ENCODE peak calls at places on chromosomes 1 and 21, in seven cellular contexts. Q is coronary artery, Z is fibroblast of gingiva, Y is non-pigmented ciliary epithelial cell, U is C1 segment of cervical spinal cord, D is amygdala, B is mesenchymal stem cell. V is an unnamed sample.

GRCh38 chr1:161020573-161021167 is at the start of gene F11R:
- DNase-seq in B (peak), D (no peak), U (no peak), Y (no peak), Q (no peak), Z (no peak), V (peak)

GRCh38 chr21:44850208-44850800 is 23.2 kb downstream of the PTTG1IP start:
- DNase-seq in Q (no peak), D (no peak), U (no peak), B (no peak), Y (no peak), Z (no peak), V (no peak)

GRCh38 chr21:33541756-33542639 is at the start of gene GART:
- DNase-seq in U (peak), Y (no peak), D (peak), Q (peak), Z (peak), B (peak), V (peak)

GRCh38 chr1:144551543-144552424 is 40.9 kb upstream of the PPIAL4F start:
- DNase-seq in Z (peak), Q (peak), U (peak), B (peak), Y (peak), D (peak), V (peak)

GRCh38 chr1:155078496-155079209 is at the start of gene EFNA3:
- DNase-seq in Y (no peak), Q (no peak), U (peak), D (peak), Z (peak), B (peak), V (peak)

GRCh38 chr21:32240708-32241433 is 38.0 kb downstream of the MIS18A start:
- DNase-seq in Q (no peak), B (no peak), D (no peak), Y (no peak), Z (peak), U (no peak), V (no peak)

GRCh38 chr1:240293706-240294105 is 202.0 kb downstream of the FMN2 start:
- DNase-seq in D (no peak), Q (no peak), U (no peak), Z (no peak), B (no peak), Y (no peak), V (no peak)

GRCh38 chr1:173333581-173333980 is 126.5 kb upstream of the TNFSF4 start:
- DNase-seq in Z (no peak), Q (no peak), U (no peak), B (peak), Y (peak), D (no peak), V (no peak)

GRCh38 chr1:8463144-8463927 is 145.4 kb downstream of the SLC45A1 start:
- DNase-seq in D (no peak), Q (no peak), Y (peak), Z (peak), B (peak), U (peak), V (no peak)

GRCh38 chr1:53373246-53373645 is 45.4 kb upstream of the LRP8 start:
- DNase-seq in D (no peak), Z (no peak), Y (no peak), B (no peak), U (no peak), Q (no peak), V (peak)

GRCh38 chr1:66576645-66577044 is 42.7 kb downstream of the SGIP1 start:
- DNase-seq in D (no peak), Q (no peak), B (peak), Y (no peak), U (no peak), Z (no peak), V (no peak)

GRCh38 chr1:63730211-63730610 is 43.6 kb upstream of the ROR1 start:
- DNase-seq in D (no peak), Y (no peak), Q (no peak), U (no peak), B (peak), Z (no peak), V (no peak)

GRCh38 chr1:155729031-155729898 is 40.4 kb downstream of the DAP3 start:
- DNase-seq in Q (no peak), B (peak), U (peak), D (peak), Z (peak), Y (peak), V (peak)

GRCh38 chr1:30765610-30766434 is 8.2 kb upstream of the LAPTM5 start:
- DNase-seq in Z (no peak), Y (no peak), B (no peak), D (no peak), Q (no peak), U (no peak), V (no peak)

GRCh38 chr1:225817611-225818061 is 7.7 kb downstream of the EPHX1 start:
- DNase-seq in Q (peak), Z (peak), U (peak), Y (peak), D (peak), B (peak), V (no peak)

GRCh38 chr1:64197076-64197475 is 6.3 kb upstream of the UBE2U start:
- DNase-seq in Y (no peak), Q (no peak), U (no peak), D (no peak), B (no peak), Z (no peak), V (no peak)

GRCh38 chr1:246837418-246838117 is 94.2 kb downstream of the AHCTF1 start:
- DNase-seq in Z (no peak), D (no peak), U (no peak), B (no peak), Q (no peak), Y (no peak), V (no peak)

GRCh38 chr1:154325583-154326545 is 539 bp downstream of the ATP8B2 start:
- DNase-seq in B (peak), Q (peak), Y (peak), D (peak), Z (peak), U (peak), V (peak)

GRCh38 chr1:205719762-205720161 is 30.2 kb downstream of the NUCKS1 start:
- DNase-seq in Z (no peak), B (no peak), Q (no peak), D (no peak), U (no peak), Y (no peak), V (no peak)

GRCh38 chr1:143698016-143698415 is 273.8 kb downstream of the FAM72C start:
- DNase-seq in B (no peak), Q (no peak), D (no peak), Y (no peak), Z (no peak), U (no peak), V (no peak)

GRCh38 chr1:1402081-1402900 is 3.2 kb upstream of the CCNL2 start:
- DNase-seq in Q (no peak), D (no peak), U (no peak), Y (no peak), B (peak), Z (peak), V (peak)

GRCh38 chr1:226318471-226318870 is 9.5 kb upstream of the LIN9 start:
- DNase-seq in Y (no peak), D (no peak), B (no peak), Q (no peak), U (no peak), Z (no peak), V (no peak)

GRCh38 chr1:171653796-171654704 is 1.6 kb upstream of the MYOC start:
- DNase-seq in U (no peak), B (peak), Y (peak), Q (no peak), Z (peak), D (no peak), V (no peak)

GRCh38 chr21:45850181-45850580 is 131.4 kb upstream of the COL6A1 start:
- DNase-seq in U (no peak), Q (no peak), Z (no peak), B (no peak), Y (no peak), D (no peak), V (no peak)

GRCh38 chr1:18970762-18971161 is 14.3 kb upstream of the IFFO2 start:
- DNase-seq in Y (no peak), D (no peak), U (no peak), Q (no peak), Z (no peak), B (peak), V (no peak)

GRCh38 chr1:161091093-161091492 is 1.7 kb upstream of the NECTIN4 start:
- DNase-seq in D (no peak), Z (no peak), Q (no peak), U (no peak), B (no peak), Y (no peak), V (no peak)

GRCh38 chr21:46041183-46041582 is 56.7 kb upstream of the COL6A2 start:
- DNase-seq in Q (no peak), Y (no peak), U (no peak), B (no peak), Z (no peak), D (no peak), V (no peak)

GRCh38 chr1:220450927-220451326 is 77.0 kb upstream of the MARK1 start:
- DNase-seq in B (no peak), Z (no peak), Q (no peak), U (no peak), Y (no peak), D (no peak), V (no peak)

GRCh38 chr21:22796147-22796546 is 1797.9 kb downstream of the NCAM2 start:
- DNase-seq in B (no peak), D (no peak), U (no peak), Z (no peak), Y (no peak), Q (no peak), V (no peak)

GRCh38 chr1:15296602-15297321 is 49.7 kb downstream of the FHAD1 start:
- DNase-seq in Z (no peak), U (no peak), D (no peak), B (no peak), Y (no peak), Q (no peak), V (no peak)

GRCh38 chr1:28518745-28519341 is 13.0 kb downstream of the RCC1 start:
- DNase-seq in Q (no peak), U (no peak), B (peak), Z (no peak), D (no peak), Y (no peak), V (no peak)

GRCh38 chr1:14517813-14518180 is 80.7 kb upstream of the KAZN start:
- DNase-seq in U (no peak), B (no peak), Y (no peak), Q (peak), Z (no peak), D (no peak), V (no peak)

GRCh38 chr1:24905979-24906720 is 23.9 kb downstream of the RUNX3 start:
- DNase-seq in Z (no peak), D (no peak), Y (no peak), Q (peak), B (no peak), U (no peak), V (peak)